ENCODE peak calls at places on chromosomes 5 and 9, in ten cellular contexts. B, S, N, O, G, Q, T, I, A and H are unnamed samples.

GRCh38 chr9:33211695-33212393 is 28.1 kb upstream of the SPINK4 start:
- DNase-seq in T (peak), G (no peak), Q (peak), O (no peak), N (no peak), B (peak), A (peak), S (no peak), I (no peak), H (peak)

GRCh38 chr9:112493738-112494137 is 7.1 kb downstream of the KIAA1958 start:
- DNase-seq in G (no peak), Q (no peak), A (no peak), S (no peak), N (no peak), O (no peak), T (no peak), B (no peak), I (no peak), H (no peak)

GRCh38 chr5:173964491-173964890 is 24.5 kb upstream of the C5orf47 start:
- DNase-seq in T (no peak), S (no peak), O (no peak), I (no peak), B (no peak), Q (no peak), N (no peak), A (no peak), G (no peak), H (no peak)

GRCh38 chr9:124941689-124942561 is 1.0 kb upstream of the GOLGA1 start:
- DNase-seq in B (peak), Q (peak), A (peak), G (peak), T (peak), S (peak), I (peak), N (peak), O (peak), H (peak)

GRCh38 chr9:132509921-132510874 is 72.2 kb upstream of the BARHL1 start:
- DNase-seq in S (no peak), T (no peak), B (no peak), O (no peak), A (no peak), N (no peak), I (no peak), G (no peak), Q (no peak), H (no peak)

GRCh38 chr5:51060953-51061352 is 322.3 kb upstream of the ISL1 start:
- DNase-seq in O (no peak), N (no peak), G (no peak), I (no peak), A (no peak), S (no peak), B (no peak), T (no peak), Q (no peak), H (no peak)

GRCh38 chr9:129264388-129264787 is 86.3 kb upstream of the IER5L start:
- DNase-seq in I (no peak), O (no peak), A (no peak), N (no peak), T (no peak), B (no peak), G (no peak), Q (no peak), S (no peak), H (no peak)

GRCh38 chr9:124040935-124041816 is 29.6 kb downstream of the LHX2 start:
- DNase-seq in B (no peak), G (peak), S (peak), N (peak), O (peak), T (peak), I (peak), A (peak), Q (no peak), H (peak)

GRCh38 chr9:20315672-20316071 is 306.6 kb downstream of the MLLT3 start:
- DNase-seq in T (no peak), G (no peak), N (no peak), Q (peak), A (no peak), S (peak), I (no peak), O (no peak), B (peak), H (no peak)

GRCh38 chr9:69264526-69264925 is 60.5 kb upstream of the ENTREP1 start:
- DNase-seq in Q (no peak), N (no peak), G (no peak), S (no peak), T (no peak), I (no peak), O (no peak), A (no peak), B (no peak), H (peak)

GRCh38 chr9:124781967-124782660 is 5.2 kb downstream of the OLFML2A start:
- DNase-seq in G (no peak), T (peak), B (no peak), S (peak), O (peak), Q (no peak), N (no peak), I (no peak), A (peak), H (no peak)

GRCh38 chr9:2674141-2674824 is 43.0 kb upstream of the KCNV2 start:
- DNase-seq in G (no peak), B (no peak), O (no peak), S (no peak), N (no peak), T (no peak), I (no peak), A (no peak), Q (no peak), H (no peak)

GRCh38 chr9:129267141-129267540 is 89.1 kb upstream of the IER5L start:
- DNase-seq in N (no peak), A (no peak), O (no peak), S (no peak), T (peak), Q (no peak), I (no peak), B (no peak), G (no peak), H (no peak)

GRCh38 chr5:69432412-69433206 is 17.7 kb downstream of the MARVELD2 start:
- DNase-seq in T (no peak), B (no peak), Q (no peak), G (no peak), O (no peak), A (no peak), S (no peak), N (no peak), I (no peak), H (no peak)

GRCh38 chr5:30337084-30337573 is 856.4 kb upstream of the CDH6 start:
- DNase-seq in T (no peak), O (no peak), A (no peak), S (no peak), Q (no peak), G (no peak), B (no peak), N (no peak), I (no peak), H (no peak)
- TF ChIP-seq CTCF in T (no peak), O (no peak), A (no peak), S (no peak), Q (no peak), G (no peak), B (no peak), N (no peak), I (no peak), H (no peak)

GRCh38 chr9:84264307-84264706 is 76.3 kb downstream of the SLC28A3 start:
- DNase-seq in S (no peak), I (no peak), O (no peak), A (no peak), B (no peak), Q (no peak), T (no peak), N (no peak), G (no peak), H (no peak)

GRCh38 chr9:84266087-84266561 is 74.4 kb downstream of the SLC28A3 start:
- DNase-seq in T (no peak), I (no peak), G (no peak), A (no peak), N (no peak), B (no peak), Q (no peak), S (no peak), O (no peak), H (peak)

GRCh38 chr9:84255701-84256100 is 84.9 kb downstream of the SLC28A3 start:
- DNase-seq in Q (no peak), O (no peak), S (no peak), A (no peak), N (no peak), B (no peak), G (no peak), I (no peak), T (no peak), H (no peak)

GRCh38 chr9:84258371-84258770 is 82.2 kb downstream of the SLC28A3 start:
- DNase-seq in G (no peak), O (no peak), T (no peak), N (no peak), S (peak), A (no peak), B (no peak), Q (no peak), I (peak), H (no peak)

DNA sequence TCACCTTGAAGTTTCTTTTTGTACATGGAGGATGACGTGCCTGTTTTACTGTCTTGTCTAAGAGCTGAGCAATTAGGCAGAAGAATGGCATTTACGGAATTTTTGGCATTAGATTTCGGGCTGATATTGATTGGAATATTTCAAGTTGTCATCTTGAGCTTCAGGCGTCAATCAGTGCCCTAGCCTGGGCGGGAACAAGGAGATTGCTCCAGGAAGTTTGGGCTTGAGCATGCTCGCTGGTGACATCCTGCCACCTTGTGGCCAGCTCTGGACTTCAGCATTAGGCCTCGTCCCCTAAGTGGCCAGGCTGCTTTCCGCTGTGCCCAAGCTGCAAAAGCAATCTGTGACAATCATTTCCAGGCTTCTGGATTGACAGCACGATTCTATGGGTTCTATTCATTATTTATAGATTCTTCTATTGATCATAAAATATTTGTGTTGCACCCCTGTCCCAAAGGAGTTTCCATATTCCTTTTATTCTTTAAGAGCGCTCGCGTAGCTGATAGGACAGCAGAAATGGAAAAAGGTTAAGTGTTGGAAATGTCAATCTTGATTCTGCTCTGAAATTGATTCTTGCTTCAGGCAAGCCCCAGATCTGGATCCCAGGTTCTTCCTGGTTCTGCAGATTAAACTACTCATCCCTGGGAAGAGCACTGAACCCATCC is 79.3 kb downstream of the SLC28A3 start:
- DNase-seq in B (peak), S (peak), N (peak), O (peak), Q (peak), I (peak), A (peak), T (peak), G (peak), H (peak)
- H3K4me3 ChIP-seq in B (peak), S (peak), N (peak), O (no peak), Q (no peak), I (no peak), A (no peak), T (peak), G (peak), H (no peak)

GRCh38 chr5:87829214-87829551 is 416.5 kb upstream of the CCNH start:
- DNase-seq in S (peak), O (peak), B (peak), A (no peak), G (peak), N (no peak), I (no peak), T (no peak), Q (peak), H (no peak)

GRCh38 chr5:87826507-87826906 is 413.8 kb upstream of the CCNH start:
- DNase-seq in O (no peak), S (no peak), A (no peak), N (no peak), I (no peak), G (no peak), T (no peak), B (no peak), Q (no peak), H (no peak)

GRCh38 chr5:87827561-87827960 is 414.8 kb upstream of the CCNH start:
- DNase-seq in Q (no peak), A (no peak), T (no peak), I (no peak), O (no peak), G (no peak), B (no peak), S (no peak), N (no peak), H (no peak)

GRCh38 chr5:87828545-87829213 is 415.9 kb upstream of the CCNH start:
- DNase-seq in O (no peak), G (no peak), T (no peak), N (no peak), B (no peak), A (no peak), I (no peak), S (no peak), Q (no peak), H (no peak)

DNA sequence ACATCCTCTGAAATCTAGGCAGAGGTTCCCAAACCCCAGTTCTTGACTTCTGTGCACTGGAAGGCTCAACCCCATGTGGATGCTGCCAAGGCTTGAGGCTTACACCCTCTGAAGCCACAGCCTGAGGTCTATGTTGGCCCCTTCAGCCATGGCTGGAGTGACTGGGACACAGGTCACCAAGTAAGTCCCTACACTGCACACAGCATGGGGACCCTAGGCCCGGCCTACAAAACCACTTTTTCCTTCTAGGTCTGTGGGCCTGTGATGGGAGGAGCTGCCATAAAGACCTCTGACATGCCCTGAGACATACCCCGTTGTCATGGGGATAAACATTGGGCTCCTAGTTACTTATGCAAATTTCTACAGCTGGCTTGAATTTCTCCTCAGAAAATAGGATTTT is 418.8 kb upstream of the CCNH start:
- DNase-seq in T (no peak), Q (no peak), O (no peak), G (no peak), B (no peak), A (no peak), N (no peak), I (no peak), S (no peak), H (no peak)
- TF ChIP-seq CTCF in T (no peak), Q (no peak), O (no peak), G (no peak), B (no peak), A (no peak), N (no peak), I (no peak), S (no peak), H (no peak)

GRCh38 chr5:32583582-32584232 is 1.6 kb upstream of the SUB1 start:
- DNase-seq in B (no peak), N (no peak), G (no peak), Q (no peak), O (no peak), S (no peak), I (no peak), T (no peak), A (no peak), H (peak)

GRCh38 chr5:32585122-32585445 is 273 bp upstream of the SUB1 start:
- DNase-seq in Q (no peak), G (no peak), A (no peak), B (no peak), O (no peak), T (no peak), N (no peak), I (no peak), S (no peak), H (no peak)

GRCh38 chr5:32586251-32586642 is 890 bp downstream of the SUB1 start:
- DNase-seq in S (no peak), G (no peak), Q (no peak), N (no peak), O (no peak), B (no peak), I (no peak), A (no peak), T (no peak), H (no peak)

GRCh38 chr5:32585446-32586250 is at the start of gene SUB1:
- DNase-seq in B (peak), T (peak), A (peak), Q (peak), O (peak), S (peak), G (peak), I (peak), N (peak), H (peak)

GRCh38 chr5:32584651-32585050 is 706 bp upstream of the SUB1 start:
- DNase-seq in O (no peak), T (no peak), B (no peak), G (no peak), S (no peak), N (no peak), A (no peak), I (no peak), Q (no peak), H (no peak)
- H3K4me3 ChIP-seq in O (no peak), T (no peak), B (no peak), G (peak), S (no peak), N (no peak), A (no peak), I (no peak), Q (no peak), H (peak)

DNA sequence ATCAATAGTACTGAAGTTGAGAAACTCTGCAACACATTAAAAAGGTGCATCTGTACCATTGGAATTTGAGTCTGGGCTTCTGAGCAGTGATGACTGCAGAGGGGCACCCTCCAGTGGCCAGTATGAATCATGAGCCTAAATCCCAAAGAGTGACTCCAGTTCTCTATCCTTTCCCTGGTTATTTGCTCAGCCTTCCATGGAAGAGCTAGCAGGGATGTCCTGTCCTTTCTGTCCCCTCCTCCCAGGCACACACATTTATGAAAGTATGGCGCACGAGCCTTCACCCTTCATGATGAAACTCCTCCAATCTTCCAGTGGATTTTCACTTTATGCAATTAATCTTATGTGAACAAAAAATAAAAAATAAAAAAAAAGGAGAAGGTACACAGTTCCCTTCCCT is 81.0 kb downstream of the ESM1 start:
- DNase-seq in I (no peak), G (no peak), B (peak), Q (peak), N (no peak), O (no peak), T (no peak), S (no peak), A (no peak), H (peak)
- TF ChIP-seq CTCF in I (peak), G (no peak), B (peak), Q (peak), N (no peak), O (no peak), T (no peak), S (no peak), A (peak), H (peak)

GRCh38 chr9:14271078-14271673 is 42.8 kb downstream of the NFIB start:
- DNase-seq in T (peak), G (peak), I (peak), N (peak), A (no peak), Q (peak), O (peak), S (peak), B (peak), H (peak)
- H3K4me3 ChIP-seq in T (no peak), G (peak), I (peak), N (no peak), A (no peak), Q (no peak), O (no peak), S (no peak), B (no peak), H (no peak)

DNA sequence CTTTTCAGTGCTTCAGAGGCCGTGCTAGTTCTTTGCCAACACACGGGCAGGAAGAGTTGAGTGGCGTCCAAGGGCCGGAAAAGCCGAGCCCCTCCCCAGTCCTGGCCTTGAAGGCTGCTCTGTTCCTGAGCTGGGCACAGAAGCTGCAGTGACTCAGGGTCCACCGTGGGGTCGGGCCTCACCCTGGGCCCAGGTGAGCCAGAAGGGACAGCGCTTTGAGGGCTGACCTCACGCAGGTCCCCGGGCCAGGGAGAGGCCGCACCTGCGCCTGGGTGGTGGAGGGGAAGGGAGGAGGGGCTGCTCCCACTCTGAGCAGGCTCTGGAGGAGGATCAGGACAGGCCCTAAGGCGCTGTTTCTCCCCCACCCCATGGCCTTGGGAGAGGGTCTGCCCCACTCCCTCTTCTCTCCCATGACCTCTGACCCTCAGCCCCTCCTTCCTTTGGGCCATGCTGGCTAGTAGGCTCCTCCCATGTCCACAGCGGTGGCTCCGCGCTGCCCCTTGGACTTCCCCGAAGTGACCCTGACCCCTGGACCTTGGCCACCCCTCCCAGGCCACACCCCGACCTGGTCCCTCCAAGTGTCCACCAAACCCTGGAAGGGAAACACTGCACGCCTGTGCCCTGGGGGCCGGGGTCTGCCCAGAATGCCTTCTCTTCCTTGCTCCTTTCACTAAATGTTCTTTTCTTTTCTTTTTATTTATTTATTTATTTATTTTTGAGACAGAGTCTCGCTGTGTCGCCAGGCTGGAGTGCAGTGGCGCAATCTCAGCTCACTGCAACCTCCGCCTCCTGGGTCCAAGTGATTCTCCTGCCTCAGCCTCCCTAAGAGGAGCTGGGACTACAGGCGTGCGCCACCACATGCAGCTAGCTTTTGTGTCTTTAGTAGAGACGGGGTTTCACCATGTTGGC is 19.7 kb upstream of the SLC6A19 start:
- DNase-seq in A (no peak), O (no peak), S (peak), I (no peak), N (peak), T (peak), Q (no peak), G (peak), B (no peak), H (no peak)
- TF ChIP-seq CTCF in A (no peak), O (no peak), S (no peak), I (no peak), N (no peak), T (no peak), Q (no peak), G (no peak), B (no peak), H (no peak)

DNA sequence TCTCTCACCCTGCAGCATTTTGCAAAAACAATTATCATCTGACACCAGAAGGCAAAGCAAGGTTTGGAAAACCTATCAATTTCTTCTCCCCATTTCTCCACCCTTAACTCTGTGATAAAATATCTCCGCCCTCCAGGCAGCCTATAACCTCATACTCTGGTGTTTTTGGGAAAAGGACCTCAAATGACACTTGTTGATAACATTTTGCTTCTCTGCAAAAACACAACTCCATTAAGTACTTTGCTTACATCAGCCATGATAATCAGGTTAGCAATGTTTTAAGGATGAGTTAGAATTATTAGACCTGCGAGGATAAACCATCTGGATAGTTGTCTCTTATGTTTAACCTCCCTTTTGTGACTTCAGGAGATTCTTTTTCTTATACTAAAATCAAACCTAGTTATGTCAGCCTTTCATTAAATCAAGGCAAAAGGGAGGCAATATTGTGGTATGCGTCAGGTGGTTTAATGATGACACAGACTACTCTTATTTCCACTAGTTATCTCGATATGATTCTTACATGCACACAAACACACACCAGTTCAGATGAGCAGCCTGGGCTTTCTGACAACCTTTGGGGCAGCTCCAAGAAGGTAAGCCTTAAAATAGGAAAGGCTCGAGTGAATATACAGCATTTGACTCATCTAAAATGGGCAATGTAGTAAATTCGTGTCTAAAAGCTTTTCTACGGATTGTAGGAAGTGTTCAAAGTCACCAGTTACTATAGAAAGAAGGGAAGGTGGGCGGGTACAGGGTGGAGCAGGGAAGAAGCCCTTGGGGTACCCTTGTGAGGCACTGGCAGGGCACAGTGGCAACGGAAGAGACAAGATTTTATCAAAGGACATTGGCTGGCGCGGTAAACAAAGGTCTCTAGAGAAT is 2.1 kb downstream of the ANKH start:
- DNase-seq in G (no peak), A (no peak), S (no peak), T (no peak), N (no peak), Q (no peak), B (no peak), O (no peak), I (no peak), H (no peak)
- H3K4me3 ChIP-seq in G (peak), A (peak), S (peak), T (peak), N (peak), Q (peak), B (peak), O (no peak), I (peak), H (peak)